ENCODE peak calls at places on chromosomes 2 and 18, in nine cellular contexts. E, W, U, N, L, S, C, B and X are unnamed samples.

GRCh38 chr2:152456262-152456661 is 121.3 kb downstream of the FMNL2 start:
- DNase-seq in E (no peak), N (peak; percentile 68), S (no peak), B (no peak), C (no peak), L (no peak), W (no peak), U (no peak), X (no peak)

GRCh38 chr18:49340446-49340845 is 120.0 kb downstream of the DYM start:
- DNase-seq in S (no peak), L (no peak), U (no peak), N (peak; percentile 62), C (no peak), B (no peak), E (no peak), W (peak; percentile 17), X (no peak)

GRCh38 chr2:119692310-119692709 is 13.3 kb downstream of the TMEM177 start:
- DNase-seq in S (no peak), W (no peak), E (no peak), U (no peak), L (no peak), N (no peak), B (no peak), C (no peak), X (no peak)

GRCh38 chr2:189199797-189200196 is 20.2 kb upstream of the COL5A2 start:
- DNase-seq in B (no peak), W (no peak), L (no peak), S (no peak), N (no peak), C (no peak), U (no peak), E (no peak), X (no peak)

GRCh38 chr2:217826505-217826904 is 176.3 kb downstream of the TNS1 start:
- DNase-seq in S (no peak), N (no peak), E (no peak), W (peak; percentile 30), L (peak; percentile 54), B (no peak), U (no peak), C (peak; percentile 33), X (no peak)

GRCh38 chr2:231270221-231271114 is 72.0 kb downstream of the ARMC9 start:
- DNase-seq in C (no peak), W (no peak), U (no peak), S (no peak), B (no peak), N (no peak), L (no peak), E (peak; percentile 72), X (peak; percentile 82)

GRCh38 chr2:151661625-151662024 is 72.7 kb downstream of the NEB start:
- DNase-seq in N (no peak), C (no peak), E (no peak), B (no peak), W (no peak), L (no peak), U (no peak), S (no peak), X (no peak)

GRCh38 chr2:174066871-174067270 is 101.7 kb upstream of the SP3 start:
- DNase-seq in U (no peak), N (no peak), C (no peak), W (no peak), B (no peak), L (no peak), E (no peak), S (no peak), X (no peak)

GRCh38 chr2:100193334-100193733 is 50.9 kb upstream of the AFF3 start:
- DNase-seq in W (no peak), N (no peak), C (no peak), B (no peak), L (no peak), U (no peak), E (no peak), S (no peak), X (no peak)